ENCODE peak calls at places on chromosomes 13 and 19, in seven cellular contexts. One of them, this sample, is unnamed. For H3K9me3, the result is how much of the 10 kb centered on the place peaks cover.

GRCh38 chr19:10823690-10824089 is 12.3 kb downstream of the TMED1 start:
- DNase-seq in naive thymus-derived CD4-positive, alpha-beta T cell: no peak
- DNase-seq in effector memory CD4-positive, alpha-beta T cell: no peak
- DNase-seq in pancreas: no peak
- DNase-seq in IMR-90: no peak
- DNase-seq in left lung: no peak
- DNase-seq in heart right ventricle: no peak
- DNase-seq in this sample: no peak

GRCh38 chr19:52599241-52599640 is 29.2 kb downstream of the ZNF701 start:
- DNase-seq in naive thymus-derived CD4-positive, alpha-beta T cell: no peak
- DNase-seq in effector memory CD4-positive, alpha-beta T cell: no peak
- DNase-seq in pancreas: no peak
- DNase-seq in IMR-90: no peak
- DNase-seq in left lung: no peak
- DNase-seq in heart right ventricle: no peak
- DNase-seq in this sample: no peak

GRCh38 chr19:13784731-13785452 is 10.4 kb upstream of the ZSWIM4 start:
- DNase-seq in naive thymus-derived CD4-positive, alpha-beta T cell: peak
- DNase-seq in effector memory CD4-positive, alpha-beta T cell: peak
- DNase-seq in pancreas: peak
- DNase-seq in IMR-90: peak
- DNase-seq in left lung: peak
- DNase-seq in heart right ventricle: peak
- DNase-seq in this sample: peak

GRCh38 chr13:64591981-64592380 is 2638.2 kb downstream of the PCDH9 start:
- DNase-seq in naive thymus-derived CD4-positive, alpha-beta T cell: no peak
- DNase-seq in effector memory CD4-positive, alpha-beta T cell: no peak
- DNase-seq in pancreas: no peak
- DNase-seq in IMR-90: peak
- DNase-seq in left lung: no peak
- DNase-seq in heart right ventricle: no peak
- DNase-seq in this sample: no peak

GRCh38 chr19:29812080-29812880 is 489 bp downstream of the CCNE1 start:
- DNase-seq in naive thymus-derived CD4-positive, alpha-beta T cell: no peak
- DNase-seq in effector memory CD4-positive, alpha-beta T cell: peak
- DNase-seq in pancreas: peak
- DNase-seq in IMR-90: no peak
- DNase-seq in left lung: no peak
- DNase-seq in heart right ventricle: peak
- DNase-seq in this sample: no peak

GRCh38 chr13:75511226-75511625 is 26.4 kb downstream of the COMMD6 start:
- DNase-seq in naive thymus-derived CD4-positive, alpha-beta T cell: no peak
- DNase-seq in effector memory CD4-positive, alpha-beta T cell: no peak
- DNase-seq in pancreas: no peak
- DNase-seq in IMR-90: no peak
- DNase-seq in left lung: no peak
- DNase-seq in heart right ventricle: no peak
- DNase-seq in this sample: no peak

GRCh38 chr19:49339364-49340068 is 4.3 kb downstream of the CD37 start:
- DNase-seq in naive thymus-derived CD4-positive, alpha-beta T cell: no peak
- DNase-seq in effector memory CD4-positive, alpha-beta T cell: no peak
- DNase-seq in pancreas: peak
- DNase-seq in IMR-90: peak
- DNase-seq in left lung: peak
- DNase-seq in heart right ventricle: peak
- DNase-seq in this sample: peak

GRCh38 chr13:49997935-49998334 is 1.1 kb downstream of the TRIM13 start:
- DNase-seq in naive thymus-derived CD4-positive, alpha-beta T cell: no peak
- DNase-seq in effector memory CD4-positive, alpha-beta T cell: no peak
- DNase-seq in pancreas: no peak
- DNase-seq in IMR-90: no peak
- DNase-seq in left lung: no peak
- DNase-seq in heart right ventricle: no peak
- DNase-seq in this sample: no peak

GRCh38 chr19:58196911-58197616 is 14.2 kb downstream of the ZNF274 start:
- DNase-seq in naive thymus-derived CD4-positive, alpha-beta T cell: no peak
- DNase-seq in effector memory CD4-positive, alpha-beta T cell: no peak
- DNase-seq in pancreas: no peak
- DNase-seq in IMR-90: peak
- DNase-seq in left lung: no peak
- DNase-seq in heart right ventricle: no peak
- DNase-seq in this sample: no peak

GRCh38 chr13:32323912-32324311 is 8.6 kb downstream of the BRCA2 start:
- DNase-seq in naive thymus-derived CD4-positive, alpha-beta T cell: no peak
- DNase-seq in effector memory CD4-positive, alpha-beta T cell: no peak
- DNase-seq in pancreas: no peak
- DNase-seq in IMR-90: peak
- DNase-seq in left lung: no peak
- DNase-seq in heart right ventricle: no peak
- DNase-seq in this sample: no peak

GRCh38 chr19:1959928-1960589 is 19.1 kb downstream of the CSNK1G2 start:
- DNase-seq in naive thymus-derived CD4-positive, alpha-beta T cell: no peak
- DNase-seq in effector memory CD4-positive, alpha-beta T cell: no peak
- DNase-seq in pancreas: no peak
- DNase-seq in IMR-90: no peak
- DNase-seq in left lung: no peak
- DNase-seq in heart right ventricle: no peak
- DNase-seq in this sample: no peak

GRCh38 chr19:32599258-32599657 is 18.3 kb downstream of the PDCD5 start:
- DNase-seq in naive thymus-derived CD4-positive, alpha-beta T cell: no peak
- DNase-seq in effector memory CD4-positive, alpha-beta T cell: no peak
- DNase-seq in pancreas: no peak
- DNase-seq in IMR-90: no peak
- DNase-seq in left lung: no peak
- DNase-seq in heart right ventricle: no peak
- DNase-seq in this sample: no peak

GRCh38 chr19:1455002-1455335 is 5.0 kb downstream of the APC2 start:
- DNase-seq in naive thymus-derived CD4-positive, alpha-beta T cell: no peak
- DNase-seq in effector memory CD4-positive, alpha-beta T cell: no peak
- DNase-seq in pancreas: no peak
- DNase-seq in IMR-90: no peak
- DNase-seq in left lung: no peak
- DNase-seq in heart right ventricle: no peak
- DNase-seq in this sample: no peak

GRCh38 chr13:74110053-74110452 is 24.2 kb downstream of the KLF12 start:
- DNase-seq in naive thymus-derived CD4-positive, alpha-beta T cell: no peak
- DNase-seq in effector memory CD4-positive, alpha-beta T cell: no peak
- DNase-seq in pancreas: no peak
- DNase-seq in IMR-90: no peak
- DNase-seq in left lung: no peak
- DNase-seq in heart right ventricle: no peak
- DNase-seq in this sample: no peak

GRCh38 chr13:63446329-63446728 is 2030.7 kb upstream of the PCDH20 start:
- DNase-seq in naive thymus-derived CD4-positive, alpha-beta T cell: no peak
- DNase-seq in effector memory CD4-positive, alpha-beta T cell: no peak
- DNase-seq in pancreas: no peak
- DNase-seq in IMR-90: no peak
- DNase-seq in left lung: no peak
- DNase-seq in heart right ventricle: no peak
- DNase-seq in this sample: no peak

DNA sequence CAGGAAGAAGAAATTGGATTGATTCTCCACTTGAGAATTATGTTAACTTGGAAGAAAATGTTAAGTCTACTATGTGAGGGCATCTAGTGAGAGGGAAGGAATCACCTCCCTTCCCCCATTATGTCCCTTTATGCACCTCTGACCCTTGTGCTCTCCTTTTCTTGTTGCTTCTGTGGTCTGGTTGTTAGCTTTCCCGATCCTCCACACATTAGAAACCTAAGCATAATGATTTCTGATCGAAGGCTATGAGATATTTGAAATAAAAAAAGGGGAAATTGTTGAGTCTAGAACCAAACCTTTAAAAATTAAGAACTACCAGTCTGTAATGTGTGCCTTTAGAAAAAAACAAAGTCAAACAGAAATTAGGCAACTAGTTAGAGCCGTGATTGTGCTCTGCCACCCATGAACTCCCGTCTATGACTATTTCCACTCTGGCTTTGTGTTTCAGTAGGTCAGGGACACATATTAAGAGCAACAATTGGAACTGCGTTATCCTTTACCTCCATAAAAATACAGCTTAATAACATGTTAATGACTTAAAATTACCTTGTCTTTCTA is 463 bp upstream of the GPC6 start:
- DNase-seq in naive thymus-derived CD4-positive, alpha-beta T cell: no peak
- DNase-seq in effector memory CD4-positive, alpha-beta T cell: no peak
- DNase-seq in pancreas: no peak
- DNase-seq in IMR-90: no peak
- DNase-seq in left lung: no peak
- DNase-seq in heart right ventricle: no peak
- DNase-seq in this sample: no peak
- H3K4me3 ChIP-seq in naive thymus-derived CD4-positive, alpha-beta T cell: no peak
- H3K4me3 ChIP-seq in effector memory CD4-positive, alpha-beta T cell: no peak
- H3K4me3 ChIP-seq in pancreas: no peak
- H3K4me3 ChIP-seq in IMR-90: peak
- H3K4me3 ChIP-seq in left lung: peak
- H3K4me3 ChIP-seq in heart right ventricle: no peak
- H3K4me3 ChIP-seq in this sample: peak

DNA sequence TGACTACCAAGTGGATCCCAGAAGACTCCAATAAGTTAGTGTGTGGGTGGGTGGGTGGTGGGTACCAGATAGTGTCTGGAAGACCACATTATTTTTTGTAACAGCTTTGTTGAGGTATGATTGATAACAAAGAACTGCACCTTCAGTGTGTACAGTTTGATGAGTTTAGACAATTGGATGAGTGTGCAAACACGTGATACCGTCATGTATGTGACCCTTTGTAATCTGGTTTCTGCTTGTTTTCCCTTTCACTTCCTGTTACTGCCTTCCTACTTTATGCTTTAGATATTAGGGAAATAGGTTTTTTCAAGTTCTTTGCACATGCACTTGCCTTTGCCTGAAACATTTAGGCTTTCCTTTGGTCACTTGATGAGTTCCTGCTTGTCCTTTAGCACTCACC is 8.5 kb downstream of the RPL21 start:
- DNase-seq in naive thymus-derived CD4-positive, alpha-beta T cell: no peak
- DNase-seq in effector memory CD4-positive, alpha-beta T cell: no peak
- DNase-seq in pancreas: no peak
- DNase-seq in IMR-90: no peak
- DNase-seq in left lung: no peak
- DNase-seq in heart right ventricle: no peak
- DNase-seq in this sample: no peak
- H3K9me3 ChIP-seq in naive thymus-derived CD4-positive, alpha-beta T cell: under half
- H3K9me3 ChIP-seq in effector memory CD4-positive, alpha-beta T cell: under half
- H3K9me3 ChIP-seq in pancreas: under half
- H3K9me3 ChIP-seq in IMR-90: under half
- H3K9me3 ChIP-seq in left lung: under half
- H3K9me3 ChIP-seq in heart right ventricle: under half
- H3K9me3 ChIP-seq in this sample: under half

GRCh38 chr19:33904681-33905080 is 108.0 kb downstream of the KCTD15 start:
- DNase-seq in naive thymus-derived CD4-positive, alpha-beta T cell: no peak
- DNase-seq in effector memory CD4-positive, alpha-beta T cell: no peak
- DNase-seq in pancreas: peak
- DNase-seq in IMR-90: no peak
- DNase-seq in left lung: no peak
- DNase-seq in heart right ventricle: no peak
- DNase-seq in this sample: no peak
- H3K4me3 ChIP-seq in naive thymus-derived CD4-positive, alpha-beta T cell: no peak
- H3K4me3 ChIP-seq in effector memory CD4-positive, alpha-beta T cell: no peak
- H3K4me3 ChIP-seq in pancreas: no peak
- H3K4me3 ChIP-seq in IMR-90: no peak
- H3K4me3 ChIP-seq in left lung: no peak
- H3K4me3 ChIP-seq in heart right ventricle: no peak
- H3K4me3 ChIP-seq in this sample: no peak

GRCh38 chr13:104920091-104920490 is 1615.4 kb downstream of the EFNB2 start:
- DNase-seq in naive thymus-derived CD4-positive, alpha-beta T cell: no peak
- DNase-seq in effector memory CD4-positive, alpha-beta T cell: no peak
- DNase-seq in pancreas: no peak
- DNase-seq in IMR-90: no peak
- DNase-seq in left lung: no peak
- DNase-seq in heart right ventricle: no peak
- DNase-seq in this sample: no peak
- H3K9me3 ChIP-seq in naive thymus-derived CD4-positive, alpha-beta T cell: under half
- H3K9me3 ChIP-seq in effector memory CD4-positive, alpha-beta T cell: under half
- H3K9me3 ChIP-seq in pancreas: under half
- H3K9me3 ChIP-seq in IMR-90: under half
- H3K9me3 ChIP-seq in left lung: under half
- H3K9me3 ChIP-seq in heart right ventricle: under half
- H3K9me3 ChIP-seq in this sample: under half

GRCh38 chr13:93244918-93245280 is 18.3 kb downstream of the GPC6 start:
- DNase-seq in naive thymus-derived CD4-positive, alpha-beta T cell: no peak
- DNase-seq in effector memory CD4-positive, alpha-beta T cell: no peak
- DNase-seq in pancreas: no peak
- DNase-seq in IMR-90: peak
- DNase-seq in left lung: no peak
- DNase-seq in heart right ventricle: no peak
- DNase-seq in this sample: no peak
- H3K4me3 ChIP-seq in naive thymus-derived CD4-positive, alpha-beta T cell: no peak
- H3K4me3 ChIP-seq in effector memory CD4-positive, alpha-beta T cell: no peak
- H3K4me3 ChIP-seq in pancreas: no peak
- H3K4me3 ChIP-seq in IMR-90: peak
- H3K4me3 ChIP-seq in left lung: no peak
- H3K4me3 ChIP-seq in heart right ventricle: peak
- H3K4me3 ChIP-seq in this sample: no peak

GRCh38 chr19:16017138-16017490 is 59.2 kb upstream of the TPM4 start:
- DNase-seq in naive thymus-derived CD4-positive, alpha-beta T cell: no peak
- DNase-seq in effector memory CD4-positive, alpha-beta T cell: no peak
- DNase-seq in pancreas: no peak
- DNase-seq in IMR-90: no peak
- DNase-seq in left lung: no peak
- DNase-seq in heart right ventricle: no peak
- DNase-seq in this sample: no peak

GRCh38 chr19:16013851-16014840 is 62.1 kb upstream of the TPM4 start:
- DNase-seq in naive thymus-derived CD4-positive, alpha-beta T cell: no peak
- DNase-seq in effector memory CD4-positive, alpha-beta T cell: no peak
- DNase-seq in pancreas: no peak
- DNase-seq in IMR-90: no peak
- DNase-seq in left lung: no peak
- DNase-seq in heart right ventricle: no peak
- DNase-seq in this sample: no peak

GRCh38 chr19:16016226-16017137 is 59.8 kb upstream of the TPM4 start:
- DNase-seq in naive thymus-derived CD4-positive, alpha-beta T cell: no peak
- DNase-seq in effector memory CD4-positive, alpha-beta T cell: no peak
- DNase-seq in pancreas: no peak
- DNase-seq in IMR-90: no peak
- DNase-seq in left lung: no peak
- DNase-seq in heart right ventricle: no peak
- DNase-seq in this sample: no peak

GRCh38 chr19:16014923-16015804 is 61.1 kb upstream of the TPM4 start:
- DNase-seq in naive thymus-derived CD4-positive, alpha-beta T cell: no peak
- DNase-seq in effector memory CD4-positive, alpha-beta T cell: no peak
- DNase-seq in pancreas: no peak
- DNase-seq in IMR-90: no peak
- DNase-seq in left lung: no peak
- DNase-seq in heart right ventricle: no peak
- DNase-seq in this sample: no peak

DNA sequence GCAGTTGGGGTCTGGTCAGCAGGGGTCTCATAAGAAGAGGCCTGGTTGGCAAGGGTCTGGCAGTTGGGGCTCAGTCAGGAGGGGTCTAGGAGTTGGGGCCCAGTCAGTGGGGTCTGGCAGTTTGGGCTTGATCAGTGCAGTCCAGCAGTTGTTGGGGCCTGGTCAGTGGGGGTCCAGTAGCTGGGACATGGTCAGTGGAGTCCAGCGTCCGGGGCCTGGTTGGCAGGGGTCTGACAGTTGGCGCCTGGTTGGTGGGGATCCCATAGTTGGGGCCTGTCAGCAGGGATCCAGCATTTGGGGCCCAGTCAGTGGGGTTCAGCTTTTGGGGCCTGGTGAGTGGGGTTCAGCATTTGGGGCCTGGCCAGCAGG is 60.5 kb upstream of the TPM4 start:
- DNase-seq in naive thymus-derived CD4-positive, alpha-beta T cell: no peak
- DNase-seq in effector memory CD4-positive, alpha-beta T cell: no peak
- DNase-seq in pancreas: no peak
- DNase-seq in IMR-90: no peak
- DNase-seq in left lung: no peak
- DNase-seq in heart right ventricle: no peak
- DNase-seq in this sample: no peak
- H3K9me3 ChIP-seq in naive thymus-derived CD4-positive, alpha-beta T cell: under half
- H3K9me3 ChIP-seq in effector memory CD4-positive, alpha-beta T cell: under half
- H3K9me3 ChIP-seq in pancreas: under half
- H3K9me3 ChIP-seq in IMR-90: under half
- H3K9me3 ChIP-seq in left lung: under half
- H3K9me3 ChIP-seq in heart right ventricle: under half
- H3K9me3 ChIP-seq in this sample: under half